ENCODE peak calls at places on chromosomes 5 and 9, in six cellular contexts. P, K, D, L, R and X are unnamed samples.

GRCh38 chr5:36646507-36647023 is 40.2 kb downstream of the SLC1A3 start:
- DNase-seq in L (no peak), P (no peak), K (no peak), D (no peak), R (no peak), X (no peak)

GRCh38 chr5:1329111-1329579 is 15.8 kb downstream of the CLPTM1L start:
- DNase-seq in L (no peak), K (no peak), R (no peak), D (no peak), P (no peak), X (no peak)

GRCh38 chr5:158051036-158051435 is 192.1 kb upstream of the CLINT1 start:
- DNase-seq in P (no peak), D (peak; percentile 96), L (no peak), K (no peak), R (no peak), X (no peak)

GRCh38 chr5:126115230-126115629 is 308.0 kb upstream of the GRAMD2B start:
- DNase-seq in L (no peak), K (no peak), P (no peak), R (no peak), D (no peak), X (no peak)

GRCh38 chr5:137395011-137395755 is 103.9 kb downstream of the SPOCK1 start:
- DNase-seq in D (peak; percentile 87), L (no peak), P (no peak), K (no peak), R (peak; percentile 71), X (no peak)

GRCh38 chr5:96279796-96280542 is 153.1 kb downstream of the PCSK1 start:
- DNase-seq in L (no peak), D (peak; percentile 14), R (peak; percentile 32), K (no peak), P (no peak), X (no peak)

GRCh38 chr9:109286571-109286977 is 34.3 kb downstream of the EPB41L4B start:
- DNase-seq in R (peak; percentile 33), P (no peak), K (no peak), L (no peak), D (no peak), X (no peak)

GRCh38 chr9:121718063-121718462 is 66.6 kb downstream of the DAB2IP start:
- DNase-seq in R (peak; percentile 87), P (no peak), L (no peak), K (no peak), D (peak; percentile 39), X (no peak)

GRCh38 chr9:134463293-134463692 is 137.0 kb downstream of the RXRA start:
- DNase-seq in K (no peak), L (no peak), P (no peak), R (no peak), D (no peak), X (no peak)